ENCODE peak calls at places on chromosomes 4 and X, in six cellular contexts. One of them, this sample, is unnamed. For H3K27me3, the result is how much of the 10 kb centered on the place peaks cover.

GRCh38 chr4:145299380-145300076 is 119.1 kb upstream of the OTUD4 start:
- DNase-seq in sigmoid colon: no peak
- DNase-seq in IMR-90: peak
- DNase-seq in body of pancreas: no peak
- DNase-seq in upper lobe of left lung: no peak
- DNase-seq in right lobe of liver: no peak
- DNase-seq in this sample: no peak

GRCh38 chr4:78720994-78721677 is 55.0 kb upstream of the BMP2K start:
- DNase-seq in sigmoid colon: no peak
- DNase-seq in IMR-90: no peak
- DNase-seq in body of pancreas: no peak
- DNase-seq in upper lobe of left lung: no peak
- DNase-seq in right lobe of liver: no peak
- DNase-seq in this sample: no peak

GRCh38 chr4:118839221-118839927 is 3.4 kb upstream of the SEC24D start:
- DNase-seq in sigmoid colon: no peak
- DNase-seq in IMR-90: no peak
- DNase-seq in body of pancreas: no peak
- DNase-seq in upper lobe of left lung: no peak
- DNase-seq in right lobe of liver: no peak
- DNase-seq in this sample: no peak

GRCh38 chr4:88138561-88138960 is 19.9 kb downstream of the ABCG2 start:
- DNase-seq in sigmoid colon: no peak
- DNase-seq in IMR-90: peak
- DNase-seq in body of pancreas: no peak
- DNase-seq in upper lobe of left lung: no peak
- DNase-seq in right lobe of liver: no peak
- DNase-seq in this sample: no peak

GRCh38 chr4:174047363-174047762 is 236.1 kb downstream of the FBXO8 start:
- DNase-seq in sigmoid colon: no peak
- DNase-seq in IMR-90: no peak
- DNase-seq in body of pancreas: no peak
- DNase-seq in upper lobe of left lung: no peak
- DNase-seq in right lobe of liver: no peak
- DNase-seq in this sample: no peak

GRCh38 chr4:41418444-41418843 is 119.5 kb upstream of the LIMCH1 start:
- DNase-seq in sigmoid colon: peak
- DNase-seq in IMR-90: peak
- DNase-seq in body of pancreas: peak
- DNase-seq in upper lobe of left lung: peak
- DNase-seq in right lobe of liver: peak
- DNase-seq in this sample: peak

GRCh38 chr4:28686618-28687017 is 1826.0 kb downstream of the STIM2 start:
- DNase-seq in sigmoid colon: no peak
- DNase-seq in IMR-90: peak
- DNase-seq in body of pancreas: peak
- DNase-seq in upper lobe of left lung: no peak
- DNase-seq in right lobe of liver: peak
- DNase-seq in this sample: no peak

GRCh38 chr4:128809477-128810330 is at the start of gene JADE1:
- DNase-seq in sigmoid colon: peak
- DNase-seq in IMR-90: peak
- DNase-seq in body of pancreas: peak
- DNase-seq in upper lobe of left lung: peak
- DNase-seq in right lobe of liver: peak
- DNase-seq in this sample: peak

GRCh38 chr4:6308890-6309643 is 39.4 kb downstream of the WFS1 start:
- DNase-seq in sigmoid colon: no peak
- DNase-seq in IMR-90: no peak
- DNase-seq in body of pancreas: no peak
- DNase-seq in upper lobe of left lung: no peak
- DNase-seq in right lobe of liver: no peak
- DNase-seq in this sample: no peak

GRCh38 chr4:12692815-12693214 is 791.3 kb downstream of the RAB28 start:
- DNase-seq in sigmoid colon: no peak
- DNase-seq in IMR-90: no peak
- DNase-seq in body of pancreas: no peak
- DNase-seq in upper lobe of left lung: no peak
- DNase-seq in right lobe of liver: no peak
- DNase-seq in this sample: no peak

GRCh38 chr4:184168406-184169019 is 49.2 kb downstream of the ENPP6 start:
- DNase-seq in sigmoid colon: peak
- DNase-seq in IMR-90: peak
- DNase-seq in body of pancreas: peak
- DNase-seq in upper lobe of left lung: peak
- DNase-seq in right lobe of liver: peak
- DNase-seq in this sample: peak

GRCh38 chr4:77044458-77045124 is 31.2 kb downstream of the CCNI start:
- DNase-seq in sigmoid colon: no peak
- DNase-seq in IMR-90: peak
- DNase-seq in body of pancreas: no peak
- DNase-seq in upper lobe of left lung: no peak
- DNase-seq in right lobe of liver: no peak
- DNase-seq in this sample: no peak

GRCh38 chr4:60724623-60725022 is 475.5 kb upstream of the ADGRL3 start:
- DNase-seq in sigmoid colon: no peak
- DNase-seq in IMR-90: peak
- DNase-seq in body of pancreas: no peak
- DNase-seq in upper lobe of left lung: no peak
- DNase-seq in right lobe of liver: no peak
- DNase-seq in this sample: no peak

DNA sequence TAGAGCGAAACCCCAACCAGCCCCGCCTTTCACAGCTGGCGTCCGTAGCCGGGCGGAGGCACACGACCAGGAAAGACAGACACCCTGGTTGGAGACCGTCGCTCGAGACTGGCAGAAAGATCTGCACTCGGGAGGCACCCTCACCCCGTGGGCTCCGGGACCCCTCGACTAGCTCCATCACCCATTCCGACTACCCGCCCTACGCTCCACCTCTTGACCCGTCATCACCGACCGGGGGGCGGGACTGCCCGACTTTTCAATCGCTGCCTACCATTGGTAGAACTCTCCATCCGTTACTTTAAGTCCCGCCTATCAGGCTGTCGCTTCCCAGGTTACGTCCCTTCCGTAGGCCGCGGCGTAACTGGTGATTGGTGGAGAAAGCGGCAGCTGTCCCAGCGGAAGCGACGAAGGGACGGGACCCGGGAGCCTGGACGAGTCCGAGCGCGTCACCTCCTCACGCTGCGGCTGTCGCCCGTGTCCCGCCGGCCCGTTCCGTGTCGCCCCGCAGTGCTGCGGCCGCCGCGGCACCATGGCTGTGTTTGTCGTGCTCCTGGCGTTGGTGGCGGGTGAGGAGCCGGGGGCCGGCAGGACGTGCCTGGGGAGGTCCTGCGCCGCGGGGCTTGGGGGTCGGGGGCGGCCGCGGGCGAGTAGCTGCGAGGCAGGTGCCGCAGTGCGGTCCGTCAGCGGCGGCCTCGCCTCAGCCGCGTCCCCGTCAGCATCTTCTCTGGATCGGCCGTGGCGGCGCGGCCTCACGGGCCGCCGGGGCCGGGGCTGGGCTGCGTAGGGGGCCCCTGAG is at the start of gene ATP6AP2:
- DNase-seq in sigmoid colon: peak
- DNase-seq in IMR-90: peak
- DNase-seq in body of pancreas: peak
- DNase-seq in upper lobe of left lung: peak
- DNase-seq in right lobe of liver: peak
- DNase-seq in this sample: peak
- TF ChIP-seq POLR2A in sigmoid colon: peak
- TF ChIP-seq POLR2A in IMR-90: peak
- TF ChIP-seq POLR2A in body of pancreas: peak
- TF ChIP-seq POLR2A in upper lobe of left lung: no peak
- TF ChIP-seq POLR2A in right lobe of liver: peak
- TF ChIP-seq POLR2A in this sample: peak

GRCh38 chr4:65050786-65051185 is 619.5 kb downstream of the EPHA5 start:
- DNase-seq in sigmoid colon: no peak
- DNase-seq in IMR-90: no peak
- DNase-seq in body of pancreas: no peak
- DNase-seq in upper lobe of left lung: no peak
- DNase-seq in right lobe of liver: no peak
- DNase-seq in this sample: no peak
- H3K4me3 ChIP-seq in sigmoid colon: no peak
- H3K4me3 ChIP-seq in IMR-90: no peak
- H3K4me3 ChIP-seq in body of pancreas: no peak
- H3K4me3 ChIP-seq in upper lobe of left lung: no peak
- H3K4me3 ChIP-seq in right lobe of liver: no peak
- H3K4me3 ChIP-seq in this sample: no peak

GRCh38 chrX:19122641-19123009 is 357 bp upstream of the ADGRG2 start:
- DNase-seq in sigmoid colon: no peak
- DNase-seq in IMR-90: no peak
- DNase-seq in body of pancreas: no peak
- DNase-seq in upper lobe of left lung: no peak
- DNase-seq in right lobe of liver: no peak
- DNase-seq in this sample: no peak
- H3K27me3 ChIP-seq in sigmoid colon: under half
- H3K27me3 ChIP-seq in IMR-90: under half
- H3K27me3 ChIP-seq in body of pancreas: under half
- H3K27me3 ChIP-seq in upper lobe of left lung: under half
- H3K27me3 ChIP-seq in right lobe of liver: under half
- H3K27me3 ChIP-seq in this sample: under half

GRCh38 chr4:83114576-83114975 is at the start of gene PLAC8:
- DNase-seq in sigmoid colon: no peak
- DNase-seq in IMR-90: no peak
- DNase-seq in body of pancreas: no peak
- DNase-seq in upper lobe of left lung: no peak
- DNase-seq in right lobe of liver: no peak
- DNase-seq in this sample: no peak
- TF ChIP-seq POLR2A in sigmoid colon: no peak
- TF ChIP-seq POLR2A in IMR-90: no peak
- TF ChIP-seq POLR2A in body of pancreas: no peak
- TF ChIP-seq POLR2A in upper lobe of left lung: no peak
- TF ChIP-seq POLR2A in right lobe of liver: peak
- TF ChIP-seq POLR2A in this sample: no peak